ENCODE peak calls at places on chromosomes 7 and 10, in eight cellular contexts. One of them, this sample, is unnamed.

GRCh38 chr7:119761776-119762175 is 511.2 kb upstream of the KCND2 start:
- DNase-seq in H1: no peak
- DNase-seq in AG08395: no peak
- DNase-seq in ovary: no peak
- DNase-seq in ELF-1: no peak
- DNase-seq in SW 1271: no peak
- DNase-seq in bronchial epithelial cell: no peak
- DNase-seq in H54: no peak
- DNase-seq in this sample: no peak

GRCh38 chr7:143405158-143405557 is 3.5 kb downstream of the EPHA1 start:
- DNase-seq in H1: no peak
- DNase-seq in AG08395: no peak
- DNase-seq in ovary: peak; percentile 49
- DNase-seq in ELF-1: no peak
- DNase-seq in SW 1271: no peak
- DNase-seq in bronchial epithelial cell: no peak
- DNase-seq in H54: no peak
- DNase-seq in this sample: no peak

GRCh38 chr10:17200885-17201164 is 647 bp downstream of the TRDMT1 start:
- DNase-seq in H1: no peak
- DNase-seq in AG08395: peak; percentile 33
- DNase-seq in ovary: peak; percentile 48
- DNase-seq in ELF-1: no peak
- DNase-seq in SW 1271: peak; percentile 63
- DNase-seq in bronchial epithelial cell: peak; percentile 43
- DNase-seq in H54: no peak
- DNase-seq in this sample: no peak

GRCh38 chr7:84384417-84384816 is 189.8 kb upstream of the SEMA3A start:
- DNase-seq in H1: no peak
- DNase-seq in AG08395: peak; percentile 6
- DNase-seq in ovary: no peak
- DNase-seq in ELF-1: no peak
- DNase-seq in SW 1271: no peak
- DNase-seq in bronchial epithelial cell: peak; percentile 42
- DNase-seq in H54: no peak
- DNase-seq in this sample: no peak

GRCh38 chr7:123348700-123349099 is 148.9 kb upstream of the SLC13A1 start:
- DNase-seq in H1: no peak
- DNase-seq in AG08395: no peak
- DNase-seq in ovary: no peak
- DNase-seq in ELF-1: no peak
- DNase-seq in SW 1271: no peak
- DNase-seq in bronchial epithelial cell: no peak
- DNase-seq in H54: no peak
- DNase-seq in this sample: no peak

GRCh38 chr7:23242321-23242720 is 4.3 kb upstream of the GPNMB start:
- DNase-seq in H1: no peak
- DNase-seq in AG08395: no peak
- DNase-seq in ovary: no peak
- DNase-seq in ELF-1: no peak
- DNase-seq in SW 1271: no peak
- DNase-seq in bronchial epithelial cell: peak; percentile 93
- DNase-seq in H54: no peak
- DNase-seq in this sample: no peak

GRCh38 chr7:103009466-103010219 is 65.0 kb downstream of the FBXL13 start:
- DNase-seq in H1: no peak
- DNase-seq in AG08395: no peak
- DNase-seq in ovary: no peak
- DNase-seq in ELF-1: no peak
- DNase-seq in SW 1271: no peak
- DNase-seq in bronchial epithelial cell: peak; percentile 23
- DNase-seq in H54: no peak
- DNase-seq in this sample: no peak

GRCh38 chr10:5812283-5813090 is 747 bp downstream of the GDI2 start:
- DNase-seq in H1: no peak
- DNase-seq in AG08395: peak; percentile 43
- DNase-seq in ovary: peak; percentile 40
- DNase-seq in ELF-1: peak; percentile 58
- DNase-seq in SW 1271: peak; percentile 8
- DNase-seq in bronchial epithelial cell: no peak
- DNase-seq in H54: no peak
- DNase-seq in this sample: no peak

GRCh38 chr7:76267835-76268183 is 34.7 kb upstream of the HSPB1 start:
- DNase-seq in H1: no peak
- DNase-seq in AG08395: no peak
- DNase-seq in ovary: no peak
- DNase-seq in ELF-1: no peak
- DNase-seq in SW 1271: no peak
- DNase-seq in bronchial epithelial cell: no peak
- DNase-seq in H54: no peak
- DNase-seq in this sample: no peak

GRCh38 chr10:116961305-116962251 is 43.4 kb downstream of the SHTN1 start:
- DNase-seq in H1: no peak
- DNase-seq in AG08395: peak; percentile 12
- DNase-seq in ovary: no peak
- DNase-seq in ELF-1: no peak
- DNase-seq in SW 1271: no peak
- DNase-seq in bronchial epithelial cell: no peak
- DNase-seq in H54: no peak
- DNase-seq in this sample: no peak

GRCh38 chr10:73905256-73906018 is 5.5 kb upstream of the PLAU start:
- DNase-seq in H1: no peak
- DNase-seq in AG08395: no peak
- DNase-seq in ovary: no peak
- DNase-seq in ELF-1: peak; percentile 22
- DNase-seq in SW 1271: no peak
- DNase-seq in bronchial epithelial cell: no peak
- DNase-seq in H54: no peak
- DNase-seq in this sample: no peak

GRCh38 chr10:94299417-94299816 is 63.3 kb downstream of the NOC3L start:
- DNase-seq in H1: no peak
- DNase-seq in AG08395: peak; percentile 63
- DNase-seq in ovary: no peak
- DNase-seq in ELF-1: no peak
- DNase-seq in SW 1271: no peak
- DNase-seq in bronchial epithelial cell: no peak
- DNase-seq in H54: peak; percentile 64
- DNase-seq in this sample: peak; percentile 52

GRCh38 chr7:74412603-74413002 is 41.1 kb upstream of the GTF2IRD1 start:
- DNase-seq in H1: no peak
- DNase-seq in AG08395: no peak
- DNase-seq in ovary: no peak
- DNase-seq in ELF-1: no peak
- DNase-seq in SW 1271: no peak
- DNase-seq in bronchial epithelial cell: peak; percentile 17
- DNase-seq in H54: no peak
- DNase-seq in this sample: no peak

GRCh38 chr10:58266003-58266825 is 1.5 kb downstream of the IPMK start:
- DNase-seq in H1: no peak
- DNase-seq in AG08395: peak; percentile 18
- DNase-seq in ovary: no peak
- DNase-seq in ELF-1: peak; percentile 7
- DNase-seq in SW 1271: peak; percentile 43
- DNase-seq in bronchial epithelial cell: peak; percentile 81
- DNase-seq in H54: peak; percentile 33
- DNase-seq in this sample: no peak

GRCh38 chr10:124307531-124308350 is 111.0 kb downstream of the OAT start:
- DNase-seq in H1: no peak
- DNase-seq in AG08395: no peak
- DNase-seq in ovary: no peak
- DNase-seq in ELF-1: no peak
- DNase-seq in SW 1271: no peak
- DNase-seq in bronchial epithelial cell: no peak
- DNase-seq in H54: no peak
- DNase-seq in this sample: no peak

GRCh38 chr7:118245267-118246040 is 20.9 kb downstream of the ANKRD7 start:
- DNase-seq in H1: no peak
- DNase-seq in AG08395: no peak
- DNase-seq in ovary: no peak
- DNase-seq in ELF-1: peak; percentile 3
- DNase-seq in SW 1271: no peak
- DNase-seq in bronchial epithelial cell: no peak
- DNase-seq in H54: no peak
- DNase-seq in this sample: no peak

GRCh38 chr7:139725077-139725476 is 52.7 kb downstream of the HIPK2 start:
- DNase-seq in H1: no peak
- DNase-seq in AG08395: peak; percentile 61
- DNase-seq in ovary: no peak
- DNase-seq in ELF-1: no peak
- DNase-seq in SW 1271: no peak
- DNase-seq in bronchial epithelial cell: peak; percentile 64
- DNase-seq in H54: no peak
- DNase-seq in this sample: no peak

GRCh38 chr7:90597879-90598278 is 1.8 kb downstream of the CDK14 start:
- DNase-seq in H1: no peak
- DNase-seq in AG08395: no peak
- DNase-seq in ovary: no peak
- DNase-seq in ELF-1: no peak
- DNase-seq in SW 1271: no peak
- DNase-seq in bronchial epithelial cell: no peak
- DNase-seq in H54: no peak
- DNase-seq in this sample: no peak

GRCh38 chr7:142196066-142196840 is 61.6 kb downstream of the PRSS58 start:
- DNase-seq in H1: no peak
- DNase-seq in AG08395: no peak
- DNase-seq in ovary: no peak
- DNase-seq in ELF-1: no peak
- DNase-seq in SW 1271: no peak
- DNase-seq in bronchial epithelial cell: peak; percentile 75
- DNase-seq in H54: peak; percentile 3
- DNase-seq in this sample: no peak

GRCh38 chr7:50827281-50827680 is 44.6 kb upstream of the GRB10 start:
- DNase-seq in H1: no peak
- DNase-seq in AG08395: no peak
- DNase-seq in ovary: no peak
- DNase-seq in ELF-1: no peak
- DNase-seq in SW 1271: no peak
- DNase-seq in bronchial epithelial cell: no peak
- DNase-seq in H54: no peak
- DNase-seq in this sample: no peak

GRCh38 chr7:40641717-40642116 is 506.9 kb downstream of the SUGCT start:
- DNase-seq in H1: no peak
- DNase-seq in AG08395: no peak
- DNase-seq in ovary: no peak
- DNase-seq in ELF-1: no peak
- DNase-seq in SW 1271: no peak
- DNase-seq in bronchial epithelial cell: no peak
- DNase-seq in H54: no peak
- DNase-seq in this sample: no peak

GRCh38 chr7:30562498-30562897 is 32.2 kb upstream of the GARS1 start:
- DNase-seq in H1: no peak
- DNase-seq in AG08395: no peak
- DNase-seq in ovary: no peak
- DNase-seq in ELF-1: no peak
- DNase-seq in SW 1271: no peak
- DNase-seq in bronchial epithelial cell: no peak
- DNase-seq in H54: no peak
- DNase-seq in this sample: no peak

GRCh38 chr10:124239134-124239533 is 145.7 kb upstream of the CHST15 start:
- DNase-seq in H1: no peak
- DNase-seq in AG08395: no peak
- DNase-seq in ovary: no peak
- DNase-seq in ELF-1: no peak
- DNase-seq in SW 1271: no peak
- DNase-seq in bronchial epithelial cell: no peak
- DNase-seq in H54: no peak
- DNase-seq in this sample: no peak

GRCh38 chr7:24913791-24914464 is 66.0 kb downstream of the OSBPL3 start:
- DNase-seq in H1: no peak
- DNase-seq in AG08395: no peak
- DNase-seq in ovary: no peak
- DNase-seq in ELF-1: no peak
- DNase-seq in SW 1271: no peak
- DNase-seq in bronchial epithelial cell: no peak
- DNase-seq in H54: no peak
- DNase-seq in this sample: no peak

GRCh38 chr10:28807760-28808613 is 130.7 kb downstream of the BAMBI start:
- DNase-seq in H1: no peak
- DNase-seq in AG08395: no peak
- DNase-seq in ovary: peak; percentile 47
- DNase-seq in ELF-1: peak; percentile 54
- DNase-seq in SW 1271: no peak
- DNase-seq in bronchial epithelial cell: peak; percentile 23
- DNase-seq in H54: no peak
- DNase-seq in this sample: no peak

GRCh38 chr7:102978280-102978679 is 65.5 kb downstream of the LRRC17 start:
- DNase-seq in H1: no peak
- DNase-seq in AG08395: peak; percentile 31
- DNase-seq in ovary: peak; percentile 76
- DNase-seq in ELF-1: no peak
- DNase-seq in SW 1271: peak; percentile 36
- DNase-seq in bronchial epithelial cell: peak; percentile 89
- DNase-seq in H54: no peak
- DNase-seq in this sample: no peak

GRCh38 chr10:50461834-50462233 is 161.9 kb downstream of the SGMS1 start:
- DNase-seq in H1: no peak
- DNase-seq in AG08395: no peak
- DNase-seq in ovary: no peak
- DNase-seq in ELF-1: no peak
- DNase-seq in SW 1271: no peak
- DNase-seq in bronchial epithelial cell: no peak
- DNase-seq in H54: no peak
- DNase-seq in this sample: no peak

GRCh38 chr7:143360788-143361551 is 1.5 kb downstream of the FAM131B start:
- DNase-seq in H1: no peak
- DNase-seq in AG08395: no peak
- DNase-seq in ovary: no peak
- DNase-seq in ELF-1: no peak
- DNase-seq in SW 1271: no peak
- DNase-seq in bronchial epithelial cell: no peak
- DNase-seq in H54: no peak
- DNase-seq in this sample: no peak

GRCh38 chr10:44280615-44281014 is 104.3 kb downstream of the CXCL12 start:
- DNase-seq in H1: no peak
- DNase-seq in AG08395: no peak
- DNase-seq in ovary: no peak
- DNase-seq in ELF-1: no peak
- DNase-seq in SW 1271: no peak
- DNase-seq in bronchial epithelial cell: no peak
- DNase-seq in H54: no peak
- DNase-seq in this sample: no peak

GRCh38 chr7:137151056-137151731 is 192.3 kb downstream of the PTN start:
- DNase-seq in H1: no peak
- DNase-seq in AG08395: no peak
- DNase-seq in ovary: no peak
- DNase-seq in ELF-1: no peak
- DNase-seq in SW 1271: no peak
- DNase-seq in bronchial epithelial cell: peak; percentile 77
- DNase-seq in H54: no peak
- DNase-seq in this sample: no peak

GRCh38 chr7:47654672-47655340 is 72.9 kb upstream of the TNS3 start:
- DNase-seq in H1: no peak
- DNase-seq in AG08395: no peak
- DNase-seq in ovary: no peak
- DNase-seq in ELF-1: peak; percentile 22
- DNase-seq in SW 1271: no peak
- DNase-seq in bronchial epithelial cell: no peak
- DNase-seq in H54: no peak
- DNase-seq in this sample: no peak

GRCh38 chr7:50729962-50730361 is 52.7 kb downstream of the GRB10 start:
- DNase-seq in H1: no peak
- DNase-seq in AG08395: peak; percentile 57
- DNase-seq in ovary: no peak
- DNase-seq in ELF-1: no peak
- DNase-seq in SW 1271: no peak
- DNase-seq in bronchial epithelial cell: no peak
- DNase-seq in H54: no peak
- DNase-seq in this sample: no peak

GRCh38 chr10:77919713-77920108 is 6.8 kb downstream of the DLG5 start:
- DNase-seq in H1: no peak
- DNase-seq in AG08395: peak; percentile 53
- DNase-seq in ovary: no peak
- DNase-seq in ELF-1: no peak
- DNase-seq in SW 1271: peak; percentile 36
- DNase-seq in bronchial epithelial cell: peak; percentile 81
- DNase-seq in H54: peak; percentile 89
- DNase-seq in this sample: no peak

This sample was measured in NCI-H2107.